ENCODE peak calls at places on chromosomes 5 and 9, in five cellular contexts. E is body of pancreas; Y is activated CD8-positive, alpha-beta T cell treated with anti-CD3 and anti-CD28 coated beads for 36 hours; O is stomach; R is endothelial cell. Q is an unnamed sample.

GRCh38 chr9:85741112-85741874 is 461 bp downstream of the AGTPBP1 start:
- DNase-seq in O (peak; percentile 36), Y (peak; percentile 64), E (peak; percentile 53), R (peak; percentile 47), Q (peak; percentile 65)

GRCh38 chr9:33198163-33198562 is 31.0 kb upstream of the B4GALT1 start:
- DNase-seq in E (no peak), Y (no peak), O (no peak), R (no peak), Q (no peak)

GRCh38 chr5:76819851-76820280 is 1.0 kb downstream of the F2RL1 start:
- DNase-seq in Y (no peak), O (peak; percentile 56), R (peak; percentile 20), E (peak; percentile 51), Q (no peak)

GRCh38 chr5:146731909-146732659 is 146.5 kb downstream of the PPP2R2B start:
- DNase-seq in O (no peak), E (no peak), R (no peak), Y (no peak), Q (no peak)

GRCh38 chr5:136232316-136232715 is 39.4 kb upstream of the SMIM32 start:
- DNase-seq in R (no peak), Y (no peak), O (no peak), E (no peak), Q (no peak)

GRCh38 chr5:124546643-124547042 is 199.8 kb downstream of the ZNF608 start:
- DNase-seq in O (no peak), E (no peak), Y (no peak), R (no peak), Q (no peak)

GRCh38 chr9:21919377-21920362 is 74.5 kb downstream of the CDKN2A start:
- DNase-seq in E (no peak), O (no peak), R (no peak), Y (peak; percentile 46), Q (peak; percentile 16)

GRCh38 chr9:131065599-131065998 is 30.7 kb upstream of the AIF1L start:
- DNase-seq in E (no peak), R (no peak), O (no peak), Y (no peak), Q (no peak)

GRCh38 chr5:21195145-21195544 is 1207.1 kb upstream of the CDH18 start:
- DNase-seq in Y (no peak), E (no peak), R (no peak), O (no peak), Q (no peak)

GRCh38 chr9:16387382-16387781 is 483.1 kb downstream of the BNC2 start:
- DNase-seq in O (no peak), R (no peak), E (no peak), Y (no peak), Q (no peak)

GRCh38 chr9:37200572-37201005 is 80.2 kb downstream of the ZCCHC7 start:
- DNase-seq in E (no peak), Y (no peak), O (no peak), R (no peak), Q (no peak)

GRCh38 chr9:122179690-122180074 is 20.0 kb downstream of the MORN5 start:
- DNase-seq in R (no peak), E (no peak), O (no peak), Y (no peak), Q (no peak)

GRCh38 chr5:93583799-93584530 is 943 bp downstream of the NR2F1 start:
- DNase-seq in R (peak; percentile 75), E (no peak), Y (no peak), O (no peak), Q (no peak)

GRCh38 chr9:77429928-77430327 is 218.2 kb downstream of the GNA14 start:
- DNase-seq in Y (no peak), E (no peak), R (no peak), O (no peak), Q (no peak)

GRCh38 chr9:18824095-18824666 is 208.8 kb downstream of the SAXO1 start:
- DNase-seq in Y (no peak), R (no peak), O (no peak), E (peak; percentile 45), Q (peak; percentile 12)

GRCh38 chr9:18822850-18823249 is 210.2 kb downstream of the SAXO1 start:
- DNase-seq in R (no peak), Y (no peak), O (no peak), E (no peak), Q (no peak)

GRCh38 chr9:18829066-18829465 is 203.9 kb downstream of the SAXO1 start:
- DNase-seq in Y (no peak), R (no peak), O (no peak), E (no peak), Q (no peak)

GRCh38 chr9:18825775-18826174 is 207.2 kb downstream of the SAXO1 start:
- DNase-seq in Y (no peak), E (no peak), R (no peak), O (no peak), Q (no peak)

DNA sequence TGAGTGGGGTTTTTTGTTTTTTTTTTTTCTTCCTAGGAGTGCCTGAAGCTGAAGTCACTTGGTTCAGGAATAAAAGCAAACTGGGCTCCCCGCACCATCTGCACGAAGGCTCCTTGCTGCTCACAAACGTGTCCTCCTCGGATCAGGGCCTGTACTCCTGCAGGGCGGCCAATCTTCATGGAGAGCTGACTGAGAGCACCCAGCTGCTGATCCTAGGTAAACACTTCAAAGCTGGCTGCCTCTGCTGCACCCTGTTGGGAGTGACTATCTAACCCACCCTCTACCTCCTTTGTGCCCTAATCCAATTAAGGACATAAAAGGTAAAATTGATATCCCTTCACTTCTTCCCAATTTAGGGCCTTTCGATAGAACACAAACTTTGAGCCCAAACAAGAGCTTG is 206.8 kb downstream of the SAXO1 start:
- DNase-seq in E (no peak), Y (no peak), O (no peak), R (no peak), Q (no peak)
- TF ChIP-seq CTCF in E (no peak), Y (no peak), O (no peak), R (no peak), Q (no peak)

DNA sequence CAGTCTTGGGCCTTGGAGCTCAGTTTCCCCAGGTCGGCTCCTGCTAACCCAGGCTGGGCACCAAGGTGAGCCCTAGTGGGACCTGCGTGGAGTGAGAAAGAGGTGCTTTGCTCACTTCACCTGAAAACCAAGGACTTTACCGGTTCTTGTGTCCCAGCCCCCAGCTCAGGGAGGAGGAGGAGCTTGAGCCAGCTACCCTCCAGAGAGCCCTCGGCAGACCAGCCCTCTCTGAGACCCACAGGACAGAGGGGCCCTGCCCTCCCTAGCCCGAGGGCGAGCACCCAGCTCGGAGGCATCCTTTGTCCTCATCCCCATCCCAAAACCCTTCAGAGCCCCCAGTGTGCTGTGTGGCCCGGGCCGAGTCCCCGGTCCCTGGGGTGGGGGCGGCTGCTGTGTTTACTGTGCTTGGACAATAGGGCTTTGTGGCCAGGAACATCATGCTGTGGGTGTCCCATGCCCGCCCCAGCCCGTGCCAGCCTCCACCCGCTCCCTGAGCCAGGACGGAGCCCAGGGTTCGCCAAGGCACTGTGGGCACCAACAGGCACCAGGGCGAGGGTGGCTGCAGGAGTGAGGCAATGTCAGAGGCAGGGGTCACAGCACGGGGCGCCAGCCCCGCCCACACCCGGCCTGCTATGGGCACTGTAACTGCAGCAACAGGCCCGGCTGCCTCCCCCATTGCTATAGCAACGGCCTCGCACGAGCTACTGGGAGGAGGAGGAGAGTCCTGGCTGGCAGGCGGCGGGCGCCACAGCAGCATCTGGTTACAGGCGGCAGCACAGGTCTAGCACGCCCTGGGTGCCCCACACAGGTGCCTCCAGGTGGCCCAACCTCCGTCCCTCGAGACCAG is 2.7 kb downstream of the ABCA2 start:
- DNase-seq in O (peak; percentile 91), E (peak; percentile 83), Y (no peak), R (no peak), Q (no peak)
- TF ChIP-seq CTCF in O (no peak), E (no peak), Y (no peak), R (no peak), Q (no peak)

DNA sequence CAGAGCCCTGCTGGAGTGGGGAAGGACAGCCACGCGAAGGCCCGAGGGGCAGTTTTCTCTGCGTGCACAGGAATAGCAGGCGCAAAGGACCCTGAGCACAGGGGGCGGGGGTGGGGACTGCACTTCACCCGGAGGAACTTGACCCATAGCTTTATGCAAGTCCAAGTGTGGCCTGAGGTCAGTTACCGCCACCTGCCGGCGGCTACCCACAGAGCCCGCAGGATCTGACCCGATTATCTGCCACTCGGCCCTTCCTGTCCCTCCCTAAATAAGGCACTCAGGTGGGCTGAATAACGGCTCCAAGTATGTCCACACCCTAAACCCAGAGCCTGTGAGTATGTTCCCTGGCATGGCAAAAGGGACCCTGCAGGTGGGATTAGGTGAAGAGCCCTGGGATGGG is 65.4 kb upstream of the FCN1 start:
- DNase-seq in Y (peak; percentile 8), E (no peak), R (peak; percentile 40), O (peak; percentile 30), Q (peak; percentile 81)
- TF ChIP-seq CTCF in Y (no peak), E (no peak), R (peak; percentile 59), O (no peak), Q (peak; percentile 71)

GRCh38 chr5:75053286-75054109 is 1.1 kb upstream of the GCNT4 start:
- DNase-seq in R (peak; percentile 61), E (peak; percentile 70), Y (peak; percentile 69), O (peak; percentile 76), Q (peak; percentile 51)
- TF ChIP-seq CTCF in R (peak; percentile 17), E (peak; percentile 36), Y (no peak), O (no peak), Q (no peak)

DNA sequence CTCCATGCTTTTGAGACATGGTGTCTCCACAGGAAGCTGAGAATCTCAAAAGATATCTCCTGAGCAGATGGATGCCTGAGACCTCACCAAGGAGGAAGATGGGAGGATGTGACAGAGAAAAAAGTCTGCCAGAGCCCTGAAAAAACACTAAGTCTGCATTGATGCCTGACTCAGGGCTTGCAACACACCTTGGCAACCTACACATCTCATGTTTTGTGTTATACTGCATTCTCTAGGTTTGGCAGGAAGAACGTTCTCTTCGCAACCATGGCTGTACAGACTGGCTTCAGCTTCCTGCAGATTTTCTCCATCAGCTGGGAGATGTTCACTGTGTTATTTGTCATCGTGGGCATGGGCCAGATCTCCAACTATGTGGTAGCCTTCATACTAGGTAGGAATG is 19.2 kb downstream of the SLC22A4 start:
- DNase-seq in O (no peak), Y (no peak), R (no peak), E (no peak), Q (no peak)
- TF ChIP-seq CTCF in O (no peak), Y (no peak), R (no peak), E (no peak), Q (no peak)

GRCh38 chr5:174668349-174668748 is 56.0 kb upstream of the MSX2 start:
- DNase-seq in Y (no peak), R (no peak), E (no peak), O (no peak), Q (no peak)

GRCh38 chr5:174665347-174665746 is 59.0 kb upstream of the MSX2 start:
- DNase-seq in R (no peak), Y (no peak), E (no peak), O (no peak), Q (no peak)

GRCh38 chr5:174667526-174667925 is 56.9 kb upstream of the MSX2 start:
- DNase-seq in E (no peak), O (no peak), Y (no peak), R (no peak), Q (no peak)

GRCh38 chr5:174664180-174664850 is 60.1 kb upstream of the MSX2 start:
- DNase-seq in R (no peak), Y (no peak), O (no peak), E (no peak), Q (no peak)
- TF ChIP-seq CTCF in R (no peak), Y (no peak), O (no peak), E (no peak), Q (no peak)

DNA sequence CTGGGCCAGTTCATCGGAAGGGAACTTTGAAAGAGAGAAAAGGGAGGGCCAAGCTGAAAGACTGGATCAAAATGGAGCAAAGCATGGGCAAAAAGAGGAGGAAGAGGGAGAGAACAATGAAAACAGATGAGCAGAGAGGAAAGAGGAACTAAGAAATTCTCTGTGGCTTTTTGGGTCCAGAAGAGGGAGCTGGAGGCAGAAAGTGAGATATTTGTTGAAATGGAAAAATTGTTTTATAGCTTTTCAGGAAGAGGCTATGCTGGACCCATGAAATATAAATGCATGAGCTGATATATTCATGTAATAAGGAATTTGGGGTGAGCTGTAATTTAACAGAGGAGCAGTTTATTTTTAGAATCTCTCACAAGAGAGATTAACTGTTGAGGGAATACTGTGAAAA is 457.3 kb downstream of the DMAC1 start:
- DNase-seq in Y (no peak), O (no peak), R (no peak), E (no peak), Q (peak; percentile 17)
- TF ChIP-seq CTCF in Y (no peak), O (no peak), R (no peak), E (no peak), Q (no peak)